ENCODE peak calls at places on chromosome 18, in ten cellular contexts. X is HT1080; A is iris pigment epithelial cell; R is PC-3; F is T-helper 1 cell; B is activated CD4-positive, alpha-beta T cell treated with anti-CD3 and anti-CD28 coated beads, Interleukin-2, amount 50 U/mL, for 4 hours; K is AG08396; U is activated CD8-positive, alpha-beta memory T cell treated with anti-CD3 and anti-CD28 coated beads, Interleukin-2, amount 50 U/mL, for 48 hours; C is T-helper 9 cell; Q is DMS53. Z is an unnamed sample.
A peak's percentile ranks its signal among the peaks of the same experiment; 100 is the strongest.

GRCh38 chr18:79589601-79590091 is 90.0 kb upstream of the CTDP1 start:
- DNase-seq in X (no peak), A (no peak), R (no peak), F (no peak), B (no peak), K (no peak), U (no peak), C (no peak), Q (no peak), Z (no peak)

GRCh38 chr18:28284132-28284531 is 107.2 kb upstream of the CDH2 start:
- DNase-seq in X (peak; percentile 83), A (peak; percentile 93), R (peak; percentile 94), F (no peak), B (no peak), K (no peak), U (no peak), C (no peak), Q (peak; percentile 58), Z (no peak)

GRCh38 chr18:8769509-8769908 is 64.2 kb downstream of the MTCL1 start:
- DNase-seq in X (no peak), A (no peak), R (no peak), F (no peak), B (no peak), K (no peak), U (no peak), C (no peak), Q (no peak), Z (no peak)

GRCh38 chr18:50284226-50284885 is 3.0 kb upstream of the MBD1 start:
- DNase-seq in X (peak; percentile 94), A (no peak), R (peak; percentile 6), F (no peak), B (no peak), K (no peak), U (no peak), C (no peak), Q (peak; percentile 45), Z (no peak)

GRCh38 chr18:8424917-8425725 is 184.1 kb upstream of the RAB12 start:
- DNase-seq in X (peak; percentile 94), A (peak; percentile 55), R (peak; percentile 97), F (no peak), B (no peak), K (peak; percentile 36), U (no peak), C (no peak), Q (no peak), Z (peak; percentile 94)

GRCh38 chr18:76988827-76989646 is 143.5 kb downstream of the MBP start:
- DNase-seq in X (no peak), A (no peak), R (no peak), F (no peak), B (no peak), K (no peak), U (peak; percentile 35), C (no peak), Q (no peak), Z (no peak)

GRCh38 chr18:46832856-46833255 is 76.0 kb upstream of the ST8SIA5 start:
- DNase-seq in X (no peak), A (no peak), R (no peak), F (no peak), B (no peak), K (no peak), U (no peak), C (no peak), Q (peak; percentile 37), Z (no peak)

GRCh38 chr18:7987284-7987976 is 420.3 kb downstream of the PTPRM start:
- DNase-seq in X (peak; percentile 61), A (peak; percentile 95), R (peak; percentile 59), F (no peak), B (no peak), K (peak; percentile 39), U (no peak), C (no peak), Q (no peak), Z (peak; percentile 76)

GRCh38 chr18:54904521-54904920 is 54.7 kb downstream of the CCDC68 start:
- DNase-seq in X (no peak), A (no peak), R (no peak), F (no peak), B (no peak), K (no peak), U (no peak), C (no peak), Q (no peak), Z (no peak)

GRCh38 chr18:66571845-66572244 is 32.0 kb downstream of the CDH19 start:
- DNase-seq in X (no peak), A (no peak), R (no peak), F (no peak), B (no peak), K (no peak), U (no peak), C (no peak), Q (no peak), Z (no peak)

GRCh38 chr18:70280007-70280925 is 8.6 kb upstream of the SOCS6 start:
- DNase-seq in X (peak; percentile 79), A (peak; percentile 34), R (peak; percentile 46), F (no peak), B (no peak), K (no peak), U (no peak), C (no peak), Q (peak; percentile 27), Z (no peak)

GRCh38 chr18:31042391-31043181 is at the start of gene DSC3:
- DNase-seq in X (no peak), A (peak; percentile 31), R (peak; percentile 61), F (no peak), B (no peak), K (no peak), U (peak; percentile 41), C (no peak), Q (peak; percentile 64), Z (no peak)

GRCh38 chr18:54962919-54963645 is 3.8 kb upstream of the CCDC68 start:
- DNase-seq in X (no peak), A (no peak), R (no peak), F (no peak), B (no peak), K (no peak), U (no peak), C (no peak), Q (no peak), Z (no peak)

GRCh38 chr18:9827211-9827855 is 58.4 kb upstream of the TXNDC2 start:
- DNase-seq in X (no peak), A (no peak), R (no peak), F (no peak), B (no peak), K (no peak), U (no peak), C (no peak), Q (no peak), Z (no peak)

GRCh38 chr18:32974421-32975165 is 201.8 kb upstream of the KLHL14 start:
- DNase-seq in X (no peak), A (peak; percentile 1), R (no peak), F (no peak), B (no peak), K (no peak), U (no peak), C (no peak), Q (peak; percentile 21), Z (no peak)

GRCh38 chr18:50193796-50194622 is 938 bp downstream of the MYO5B start:
- DNase-seq in X (no peak), A (no peak), R (peak; percentile 1), F (no peak), B (no peak), K (no peak), U (no peak), C (no peak), Q (peak; percentile 71), Z (no peak)

GRCh38 chr18:7325126-7325430 is 94.2 kb downstream of the LRRC30 start:
- DNase-seq in X (peak; percentile 90), A (peak; percentile 23), R (peak; percentile 79), F (no peak), B (no peak), K (no peak), U (no peak), C (no peak), Q (no peak), Z (no peak)

GRCh38 chr18:43539862-43540261 is 262.6 kb upstream of the SYT4 start:
- DNase-seq in X (no peak), A (peak; percentile 9), R (peak; percentile 12), F (no peak), B (no peak), K (no peak), U (no peak), C (no peak), Q (no peak), Z (no peak)

GRCh38 chr18:56204052-56204451 is 434.3 kb downstream of the TXNL1 start:
- DNase-seq in X (no peak), A (no peak), R (no peak), F (no peak), B (no peak), K (no peak), U (no peak), C (no peak), Q (no peak), Z (no peak)

GRCh38 chr18:2978626-2979025 is 34.3 kb downstream of the LPIN2 start:
- DNase-seq in X (peak; percentile 78), A (peak; percentile 90), R (peak; percentile 34), F (no peak), B (no peak), K (peak; percentile 36), U (no peak), C (no peak), Q (no peak), Z (peak; percentile 74)

GRCh38 chr18:79506191-79507075 is 110.7 kb downstream of the NFATC1 start:
- DNase-seq in X (no peak), A (peak; percentile 70), R (no peak), F (no peak), B (no peak), K (no peak), U (peak; percentile 50), C (no peak), Q (no peak), Z (peak; percentile 56)

GRCh38 chr18:67359868-67360838 is 156.4 kb downstream of the DSEL start:
- DNase-seq in X (peak; percentile 92), A (peak; percentile 98), R (peak; percentile 93), F (no peak), B (peak; percentile 10), K (peak; percentile 79), U (no peak), C (no peak), Q (peak; percentile 97), Z (peak; percentile 86)

GRCh38 chr18:53605198-53605597 is 619.3 kb downstream of the MBD2 start:
- DNase-seq in X (no peak), A (no peak), R (no peak), F (no peak), B (no peak), K (no peak), U (no peak), C (no peak), Q (no peak), Z (no peak)

Z was measured in AG08395.